ENCODE peak calls at places on chromosome 22, in seven cellular contexts. P, A, Q, T, B, V and C are unnamed samples.

GRCh38 chr22:28911777-28912669 is 28.7 kb downstream of the ZNRF3 start:
- DNase-seq in P (no peak), A (no peak), Q (peak; percentile 68), T (no peak), B (no peak), V (peak; percentile 59), C (no peak)

GRCh38 chr22:23363683-23364082 is 183.4 kb downstream of the BCR start:
- DNase-seq in P (no peak), A (no peak), Q (no peak), T (no peak), B (no peak), V (no peak), C (no peak)

GRCh38 chr22:50613291-50613981 is 12.8 kb downstream of the MAPK8IP2 start:
- DNase-seq in P (no peak), A (no peak), Q (no peak), T (no peak), B (no peak), V (no peak), C (no peak)

GRCh38 chr22:20130319-20130718 is 1.3 kb upstream of the ZDHHC8 start:
- DNase-seq in P (peak; percentile 58), A (no peak), Q (no peak), T (no peak), B (no peak), V (no peak), C (no peak)

GRCh38 chr22:24834845-24835570 is 29.0 kb downstream of the SGSM1 start:
- DNase-seq in P (peak; percentile 57), A (no peak), Q (no peak), T (no peak), B (no peak), V (peak; percentile 8), C (no peak)

GRCh38 chr22:22767876-22768602 is 119.6 kb upstream of the IGLL5 start:
- DNase-seq in P (no peak), A (no peak), Q (no peak), T (no peak), B (no peak), V (no peak), C (no peak)

GRCh38 chr22:37803636-37804371 is 3.9 kb upstream of the GCAT start:
- DNase-seq in P (no peak), A (no peak), Q (no peak), T (no peak), B (no peak), V (no peak), C (no peak)

GRCh38 chr22:36757608-36758220 is 18.2 kb downstream of the IFT27 start:
- DNase-seq in P (peak; percentile 74), A (peak; percentile 60), Q (peak; percentile 88), T (peak; percentile 81), B (peak; percentile 65), V (peak; percentile 54), C (peak; percentile 47)

GRCh38 chr22:44276041-44276440 is 36.7 kb downstream of the SHISAL1 start:
- DNase-seq in P (no peak), A (no peak), Q (no peak), T (peak; percentile 29), B (no peak), V (no peak), C (no peak)

GRCh38 chr22:23764931-23765881 is 2.4 kb downstream of the C22orf15 start:
- DNase-seq in P (no peak), A (no peak), Q (no peak), T (no peak), B (no peak), V (no peak), C (no peak)

GRCh38 chr22:36355362-36355761 is 32.4 kb downstream of the MYH9 start:
- DNase-seq in P (no peak), A (no peak), Q (no peak), T (peak; percentile 45), B (no peak), V (no peak), C (no peak)

GRCh38 chr22:46749682-46750529 is 11.9 kb upstream of the CERK start:
- DNase-seq in P (no peak), A (no peak), Q (peak; percentile 59), T (no peak), B (no peak), V (no peak), C (no peak)

GRCh38 chr22:45413368-45414211 is at the start of the genes RIBC2 and SMC1B:
- DNase-seq in P (peak; percentile 90), A (peak; percentile 72), Q (peak; percentile 91), T (peak; percentile 92), B (peak; percentile 73), V (peak; percentile 52), C (peak; percentile 72)

GRCh38 chr22:24233235-24233634 is 11.6 kb downstream of the GGT5 start:
- DNase-seq in P (no peak), A (no peak), Q (no peak), T (no peak), B (no peak), V (no peak), C (no peak)

GRCh38 chr22:49957826-49958461 is 2.6 kb upstream of the PIM3 start:
- DNase-seq in P (no peak), A (no peak), Q (peak; percentile 63), T (no peak), B (no peak), V (no peak), C (no peak)

GRCh38 chr22:24010018-24010391 is 1.1 kb upstream of the CABIN1 start:
- DNase-seq in P (no peak), A (no peak), Q (no peak), T (no peak), B (no peak), V (no peak), C (no peak)

GRCh38 chr22:21829523-21829922 is 37.9 kb downstream of the MAPK1 start:
- DNase-seq in P (no peak), A (no peak), Q (no peak), T (no peak), B (no peak), V (no peak), C (no peak)

GRCh38 chr22:40478456-40479125 is 108.2 kb downstream of the SGSM3 start:
- DNase-seq in P (no peak), A (no peak), Q (no peak), T (no peak), B (no peak), V (no peak), C (no peak)

GRCh38 chr22:29343313-29343805 is 27.9 kb upstream of the RASL10A start:
- DNase-seq in P (peak; percentile 37), A (no peak), Q (peak; percentile 78), T (no peak), B (no peak), V (no peak), C (no peak)

GRCh38 chr22:49551897-49552659 is 275.6 kb downstream of the BRD1 start:
- DNase-seq in P (peak; percentile 21), A (no peak), Q (peak; percentile 24), T (no peak), B (no peak), V (no peak), C (no peak)

GRCh38 chr22:25199726-25200520 is at the start of gene CRYBB3:
- DNase-seq in P (no peak), A (no peak), Q (no peak), T (no peak), B (no peak), V (no peak), C (no peak)

GRCh38 chr22:41596776-41597634 is 7.4 kb upstream of the PMM1 start:
- DNase-seq in P (peak; percentile 51), A (no peak), Q (peak; percentile 79), T (no peak), B (peak; percentile 12), V (peak; percentile 57), C (no peak)

GRCh38 chr22:42939941-42940653 is 74.9 kb downstream of the PACSIN2 start:
- DNase-seq in P (peak; percentile 62), A (no peak), Q (no peak), T (no peak), B (no peak), V (peak; percentile 84), C (no peak)

GRCh38 chr22:28900379-28900778 is 17.0 kb downstream of the ZNRF3 start:
- DNase-seq in P (no peak), A (no peak), Q (peak; percentile 18), T (no peak), B (no peak), V (no peak), C (no peak)

GRCh38 chr22:29079218-29079901 is 6.5 kb downstream of the KREMEN1 start:
- DNase-seq in P (peak; percentile 76), A (no peak), Q (no peak), T (no peak), B (no peak), V (peak; percentile 81), C (no peak)

GRCh38 chr22:44813416-44813815 is 61.0 kb downstream of the ARHGAP8 start:
- DNase-seq in P (no peak), A (no peak), Q (no peak), T (no peak), B (no peak), V (no peak), C (no peak)

GRCh38 chr22:39185601-39186012 is 33.1 kb upstream of the CBX7 start:
- DNase-seq in P (no peak), A (no peak), Q (peak; percentile 89), T (no peak), B (no peak), V (no peak), C (no peak)

GRCh38 chr22:20084547-20085413 is 4.7 kb downstream of the DGCR8 start:
- DNase-seq in P (peak; percentile 18), A (no peak), Q (no peak), T (no peak), B (no peak), V (no peak), C (no peak)

GRCh38 chr22:37634505-37635002 is 4.9 kb upstream of the SH3BP1 start:
- DNase-seq in P (no peak), A (no peak), Q (no peak), T (no peak), B (no peak), V (no peak), C (no peak)

GRCh38 chr22:38257650-38258246 is 15.1 kb downstream of the TMEM184B start:
- DNase-seq in P (peak; percentile 71), A (no peak), Q (no peak), T (no peak), B (no peak), V (no peak), C (no peak)

GRCh38 chr22:38718414-38718813 is 12.7 kb downstream of the GTPBP1 start:
- DNase-seq in P (peak; percentile 43), A (no peak), Q (peak; percentile 78), T (no peak), B (no peak), V (peak; percentile 88), C (no peak)

GRCh38 chr22:50276143-50276542 is 6.0 kb upstream of the MAPK11 start:
- DNase-seq in P (no peak), A (peak; percentile 15), Q (peak; percentile 87), T (peak; percentile 66), B (no peak), V (peak; percentile 51), C (peak; percentile 39)

GRCh38 chr22:24536089-24536488 is 18.8 kb downstream of the GUCD1 start:
- DNase-seq in P (no peak), A (no peak), Q (no peak), T (no peak), B (no peak), V (peak; percentile 75), C (no peak)

GRCh38 chr22:27881404-27881803 is 37.7 kb downstream of the PITPNB start:
- DNase-seq in P (no peak), A (no peak), Q (peak; percentile 85), T (no peak), B (no peak), V (no peak), C (no peak)

GRCh38 chr22:27766679-27767078 is 34.9 kb downstream of the MN1 start:
- DNase-seq in P (no peak), A (no peak), Q (no peak), T (no peak), B (no peak), V (no peak), C (no peak)

GRCh38 chr22:44685384-44686056 is 16.5 kb upstream of the PRR5 start:
- DNase-seq in P (no peak), A (peak; percentile 74), Q (no peak), T (peak; percentile 91), B (peak; percentile 64), V (peak; percentile 56), C (peak; percentile 58)

GRCh38 chr22:50105529-50106100 is 15.8 kb downstream of the MOV10L1 start:
- DNase-seq in P (no peak), A (no peak), Q (no peak), T (no peak), B (no peak), V (no peak), C (no peak)